ENCODE peak calls at places on chromosomes 5 and 9, in seven cellular contexts. One of them, this sample, is unnamed.

GRCh38 chr9:81575976-81576375 is 113.4 kb downstream of the TLE1 start:
- DNase-seq in psoas muscle: no peak
- DNase-seq in activated CD4-positive, alpha-beta memory T cell treated with anti-CD3 and anti-CD28 coated beads for 36 hours: no peak
- DNase-seq in amniotic stem cell: no peak
- DNase-seq in activated T-helper 1 cell treated with anti-CD3 and anti-CD28 coated beads, Interleukin-12 subunit alpha, Interleukin-12 subunit beta, Interleukin-2, Interleukin-4 antibody, amounts not matched to agents 30 ng/mL and 10 ng/mL and 1 ng/mL, durations not matched to agents 14 hours and 24 hours and 36 hours: no peak
- DNase-seq in activated naive CD8-positive, alpha-beta T cell treated with anti-CD3 and anti-CD28 coated beads, Interleukin-2, amount 50 U/mL, for 24 hours: no peak
- DNase-seq in KG1: no peak
- DNase-seq in this sample: no peak

GRCh38 chr9:125650271-125650737 is 56.7 kb downstream of the MAPKAP1 start:
- DNase-seq in KG1: no peak
- DNase-seq in amniotic stem cell: no peak
- DNase-seq in activated CD4-positive, alpha-beta memory T cell treated with anti-CD3 and anti-CD28 coated beads for 36 hours: peak
- DNase-seq in activated T-helper 1 cell treated with anti-CD3 and anti-CD28 coated beads, Interleukin-12 subunit alpha, Interleukin-12 subunit beta, Interleukin-2, Interleukin-4 antibody, amounts not matched to agents 30 ng/mL and 10 ng/mL and 1 ng/mL, durations not matched to agents 14 hours and 24 hours and 36 hours: no peak
- DNase-seq in psoas muscle: no peak
- DNase-seq in activated naive CD8-positive, alpha-beta T cell treated with anti-CD3 and anti-CD28 coated beads, Interleukin-2, amount 50 U/mL, for 24 hours: no peak
- DNase-seq in this sample: peak

GRCh38 chr5:58106754-58107410 is 353.0 kb downstream of the PLK2 start:
- DNase-seq in activated CD4-positive, alpha-beta memory T cell treated with anti-CD3 and anti-CD28 coated beads for 36 hours: no peak
- DNase-seq in activated T-helper 1 cell treated with anti-CD3 and anti-CD28 coated beads, Interleukin-12 subunit alpha, Interleukin-12 subunit beta, Interleukin-2, Interleukin-4 antibody, amounts not matched to agents 30 ng/mL and 10 ng/mL and 1 ng/mL, durations not matched to agents 14 hours and 24 hours and 36 hours: no peak
- DNase-seq in psoas muscle: no peak
- DNase-seq in KG1: no peak
- DNase-seq in amniotic stem cell: no peak
- DNase-seq in activated naive CD8-positive, alpha-beta T cell treated with anti-CD3 and anti-CD28 coated beads, Interleukin-2, amount 50 U/mL, for 24 hours: no peak
- DNase-seq in this sample: no peak

GRCh38 chr5:143341807-143342570 is 61.5 kb downstream of the NR3C1 start:
- DNase-seq in activated T-helper 1 cell treated with anti-CD3 and anti-CD28 coated beads, Interleukin-12 subunit alpha, Interleukin-12 subunit beta, Interleukin-2, Interleukin-4 antibody, amounts not matched to agents 30 ng/mL and 10 ng/mL and 1 ng/mL, durations not matched to agents 14 hours and 24 hours and 36 hours: no peak
- DNase-seq in activated CD4-positive, alpha-beta memory T cell treated with anti-CD3 and anti-CD28 coated beads for 36 hours: no peak
- DNase-seq in psoas muscle: no peak
- DNase-seq in KG1: no peak
- DNase-seq in activated naive CD8-positive, alpha-beta T cell treated with anti-CD3 and anti-CD28 coated beads, Interleukin-2, amount 50 U/mL, for 24 hours: no peak
- DNase-seq in amniotic stem cell: peak
- DNase-seq in this sample: no peak

GRCh38 chr9:130817862-130818261 is 17.2 kb upstream of the ABL1 start:
- DNase-seq in activated T-helper 1 cell treated with anti-CD3 and anti-CD28 coated beads, Interleukin-12 subunit alpha, Interleukin-12 subunit beta, Interleukin-2, Interleukin-4 antibody, amounts not matched to agents 30 ng/mL and 10 ng/mL and 1 ng/mL, durations not matched to agents 14 hours and 24 hours and 36 hours: no peak
- DNase-seq in KG1: no peak
- DNase-seq in activated CD4-positive, alpha-beta memory T cell treated with anti-CD3 and anti-CD28 coated beads for 36 hours: no peak
- DNase-seq in psoas muscle: no peak
- DNase-seq in activated naive CD8-positive, alpha-beta T cell treated with anti-CD3 and anti-CD28 coated beads, Interleukin-2, amount 50 U/mL, for 24 hours: no peak
- DNase-seq in amniotic stem cell: no peak
- DNase-seq in this sample: no peak

GRCh38 chr5:11251242-11251641 is 490.2 kb upstream of the DAP start:
- DNase-seq in psoas muscle: no peak
- DNase-seq in amniotic stem cell: no peak
- DNase-seq in KG1: no peak
- DNase-seq in activated T-helper 1 cell treated with anti-CD3 and anti-CD28 coated beads, Interleukin-12 subunit alpha, Interleukin-12 subunit beta, Interleukin-2, Interleukin-4 antibody, amounts not matched to agents 30 ng/mL and 10 ng/mL and 1 ng/mL, durations not matched to agents 14 hours and 24 hours and 36 hours: no peak
- DNase-seq in activated naive CD8-positive, alpha-beta T cell treated with anti-CD3 and anti-CD28 coated beads, Interleukin-2, amount 50 U/mL, for 24 hours: no peak
- DNase-seq in activated CD4-positive, alpha-beta memory T cell treated with anti-CD3 and anti-CD28 coated beads for 36 hours: no peak
- DNase-seq in this sample: no peak

GRCh38 chr9:131391504-131391903 is 2.4 kb upstream of the PRRC2B start:
- DNase-seq in KG1: no peak
- DNase-seq in activated T-helper 1 cell treated with anti-CD3 and anti-CD28 coated beads, Interleukin-12 subunit alpha, Interleukin-12 subunit beta, Interleukin-2, Interleukin-4 antibody, amounts not matched to agents 30 ng/mL and 10 ng/mL and 1 ng/mL, durations not matched to agents 14 hours and 24 hours and 36 hours: no peak
- DNase-seq in activated naive CD8-positive, alpha-beta T cell treated with anti-CD3 and anti-CD28 coated beads, Interleukin-2, amount 50 U/mL, for 24 hours: no peak
- DNase-seq in activated CD4-positive, alpha-beta memory T cell treated with anti-CD3 and anti-CD28 coated beads for 36 hours: no peak
- DNase-seq in psoas muscle: no peak
- DNase-seq in amniotic stem cell: no peak
- DNase-seq in this sample: no peak

GRCh38 chr5:132378580-132378979 is 9.1 kb downstream of the SLC22A5 start:
- DNase-seq in psoas muscle: peak
- DNase-seq in activated CD4-positive, alpha-beta memory T cell treated with anti-CD3 and anti-CD28 coated beads for 36 hours: no peak
- DNase-seq in activated naive CD8-positive, alpha-beta T cell treated with anti-CD3 and anti-CD28 coated beads, Interleukin-2, amount 50 U/mL, for 24 hours: no peak
- DNase-seq in KG1: no peak
- DNase-seq in amniotic stem cell: no peak
- DNase-seq in activated T-helper 1 cell treated with anti-CD3 and anti-CD28 coated beads, Interleukin-12 subunit alpha, Interleukin-12 subunit beta, Interleukin-2, Interleukin-4 antibody, amounts not matched to agents 30 ng/mL and 10 ng/mL and 1 ng/mL, durations not matched to agents 14 hours and 24 hours and 36 hours: no peak
- DNase-seq in this sample: no peak

GRCh38 chr9:113562653-113563381 is 99.3 kb downstream of the RGS3 start:
- DNase-seq in KG1: no peak
- DNase-seq in activated naive CD8-positive, alpha-beta T cell treated with anti-CD3 and anti-CD28 coated beads, Interleukin-2, amount 50 U/mL, for 24 hours: no peak
- DNase-seq in psoas muscle: peak
- DNase-seq in activated T-helper 1 cell treated with anti-CD3 and anti-CD28 coated beads, Interleukin-12 subunit alpha, Interleukin-12 subunit beta, Interleukin-2, Interleukin-4 antibody, amounts not matched to agents 30 ng/mL and 10 ng/mL and 1 ng/mL, durations not matched to agents 14 hours and 24 hours and 36 hours: no peak
- DNase-seq in amniotic stem cell: no peak
- DNase-seq in activated CD4-positive, alpha-beta memory T cell treated with anti-CD3 and anti-CD28 coated beads for 36 hours: no peak
- DNase-seq in this sample: no peak

GRCh38 chr9:105901514-105902109 is 207.3 kb downstream of the TMEM38B start:
- DNase-seq in activated CD4-positive, alpha-beta memory T cell treated with anti-CD3 and anti-CD28 coated beads for 36 hours: no peak
- DNase-seq in activated naive CD8-positive, alpha-beta T cell treated with anti-CD3 and anti-CD28 coated beads, Interleukin-2, amount 50 U/mL, for 24 hours: peak
- DNase-seq in KG1: peak
- DNase-seq in activated T-helper 1 cell treated with anti-CD3 and anti-CD28 coated beads, Interleukin-12 subunit alpha, Interleukin-12 subunit beta, Interleukin-2, Interleukin-4 antibody, amounts not matched to agents 30 ng/mL and 10 ng/mL and 1 ng/mL, durations not matched to agents 14 hours and 24 hours and 36 hours: no peak
- DNase-seq in amniotic stem cell: no peak
- DNase-seq in psoas muscle: peak
- DNase-seq in this sample: peak